ENCODE peak calls at places on chromosomes 7 and 10, in six cellular contexts. D, G, V, Z, I and R are unnamed samples.

GRCh38 chr10:117320050-117320665 is 55.1 kb downstream of the PDZD8 start:
- DNase-seq in I (no peak), D (no peak), Z (no peak), G (no peak), V (peak), R (peak)

GRCh38 chr10:32326680-32327363 is 20.1 kb downstream of the EPC1 start:
- DNase-seq in Z (no peak), G (no peak), I (no peak), V (no peak), D (no peak), R (peak)

GRCh38 chr7:73968511-73968910 is 59.5 kb upstream of the ELN start:
- DNase-seq in I (no peak), Z (no peak), G (no peak), V (no peak), D (no peak), R (no peak)

GRCh38 chr7:27346531-27347260 is 104.1 kb downstream of the EVX1 start:
- DNase-seq in V (peak), I (peak), D (peak), Z (peak), G (no peak), R (no peak)

GRCh38 chr10:21496285-21497176 is 29.0 kb downstream of the SKIDA1 start:
- DNase-seq in V (peak), G (no peak), D (peak), I (peak), Z (peak), R (peak)

GRCh38 chr7:125605241-125605640 is 675.6 kb upstream of the POT1 start:
- DNase-seq in G (no peak), I (no peak), V (no peak), Z (no peak), D (no peak), R (no peak)

GRCh38 chr7:136807598-136807997 is 60.9 kb upstream of the CHRM2 start:
- DNase-seq in D (no peak), Z (no peak), G (no peak), I (no peak), V (no peak), R (no peak)

GRCh38 chr10:57628592-57629284 is 639.0 kb downstream of the IPMK start:
- DNase-seq in V (peak), D (no peak), I (no peak), Z (no peak), G (no peak), R (no peak)

GRCh38 chr7:47153076-47153475 is 428.8 kb downstream of the TNS3 start:
- DNase-seq in Z (no peak), G (no peak), D (no peak), V (peak), I (peak), R (no peak)

GRCh38 chr10:34854147-34854601 is 39.1 kb upstream of the PARD3 start:
- DNase-seq in G (no peak), Z (no peak), I (no peak), D (peak), V (peak), R (no peak)

GRCh38 chr7:130899638-130900401 is 165.8 kb upstream of the KLF14 start:
- DNase-seq in I (peak), G (no peak), D (no peak), V (no peak), Z (peak), R (no peak)

GRCh38 chr10:9189448-9189847 is 1135.0 kb downstream of the GATA3 start:
- DNase-seq in D (no peak), V (no peak), G (no peak), I (no peak), Z (no peak), R (no peak)

GRCh38 chr10:74189999-74190421 is 39.0 kb downstream of the ADK start:
- DNase-seq in Z (no peak), I (no peak), G (no peak), V (peak), D (no peak), R (peak)

GRCh38 chr7:10940748-10941358 is 32.8 kb upstream of the PHF14 start:
- DNase-seq in D (no peak), I (no peak), V (no peak), G (no peak), Z (no peak), R (peak)

GRCh38 chr10:131946321-131946751 is 35.4 kb downstream of the BNIP3 start:
- DNase-seq in I (peak), G (no peak), V (peak), D (no peak), Z (no peak), R (no peak)

GRCh38 chr7:81884817-81885216 is 115.0 kb upstream of the HGF start:
- DNase-seq in D (no peak), I (no peak), V (no peak), Z (no peak), G (no peak), R (no peak)

GRCh38 chr7:4797858-4798705 is 22.7 kb downstream of the AP5Z1 start:
- DNase-seq in G (peak), Z (peak), I (peak), D (peak), V (peak), R (peak)

GRCh38 chr10:86751477-86751876 is 4.9 kb upstream of the BMPR1A start:
- DNase-seq in G (no peak), Z (no peak), I (no peak), D (no peak), V (no peak), R (no peak)

GRCh38 chr7:142587578-142588191 is 161.6 kb upstream of the PRSS1 start:
- DNase-seq in G (no peak), Z (no peak), V (peak), D (no peak), I (peak), R (peak)

GRCh38 chr10:122484276-122485060 is 23.1 kb downstream of the HTRA1 start:
- DNase-seq in V (no peak), D (no peak), G (no peak), Z (no peak), I (no peak), R (no peak)

GRCh38 chr7:468681-469590 is 50.7 kb downstream of the PDGFA start:
- DNase-seq in Z (peak), I (no peak), D (peak), V (no peak), G (no peak), R (no peak)

GRCh38 chr10:79285315-79286185 is 61.7 kb upstream of the PPIF start:
- DNase-seq in I (no peak), V (no peak), G (peak), Z (no peak), D (no peak), R (no peak)

GRCh38 chr10:48803831-48804584 is 119.3 kb downstream of the WDFY4 start:
- DNase-seq in Z (no peak), G (no peak), D (no peak), V (no peak), I (no peak), R (no peak)

GRCh38 chr10:7412482-7413251 is 1.8 kb upstream of the SFMBT2 start:
- DNase-seq in V (peak), G (no peak), D (peak), I (no peak), Z (no peak), R (peak)

GRCh38 chr7:117873056-117873932 is at the start of gene CTTNBP2:
- DNase-seq in I (peak), D (peak), Z (peak), G (no peak), V (peak), R (peak)

GRCh38 chr7:155682484-155682883 is 38.0 kb downstream of the RBM33 start:
- DNase-seq in I (no peak), D (no peak), G (no peak), Z (no peak), V (no peak), R (no peak)

GRCh38 chr10:116538461-116538860 is 7.3 kb upstream of the PNLIP start:
- DNase-seq in G (no peak), I (no peak), V (no peak), D (no peak), Z (no peak), R (no peak)

DNA sequence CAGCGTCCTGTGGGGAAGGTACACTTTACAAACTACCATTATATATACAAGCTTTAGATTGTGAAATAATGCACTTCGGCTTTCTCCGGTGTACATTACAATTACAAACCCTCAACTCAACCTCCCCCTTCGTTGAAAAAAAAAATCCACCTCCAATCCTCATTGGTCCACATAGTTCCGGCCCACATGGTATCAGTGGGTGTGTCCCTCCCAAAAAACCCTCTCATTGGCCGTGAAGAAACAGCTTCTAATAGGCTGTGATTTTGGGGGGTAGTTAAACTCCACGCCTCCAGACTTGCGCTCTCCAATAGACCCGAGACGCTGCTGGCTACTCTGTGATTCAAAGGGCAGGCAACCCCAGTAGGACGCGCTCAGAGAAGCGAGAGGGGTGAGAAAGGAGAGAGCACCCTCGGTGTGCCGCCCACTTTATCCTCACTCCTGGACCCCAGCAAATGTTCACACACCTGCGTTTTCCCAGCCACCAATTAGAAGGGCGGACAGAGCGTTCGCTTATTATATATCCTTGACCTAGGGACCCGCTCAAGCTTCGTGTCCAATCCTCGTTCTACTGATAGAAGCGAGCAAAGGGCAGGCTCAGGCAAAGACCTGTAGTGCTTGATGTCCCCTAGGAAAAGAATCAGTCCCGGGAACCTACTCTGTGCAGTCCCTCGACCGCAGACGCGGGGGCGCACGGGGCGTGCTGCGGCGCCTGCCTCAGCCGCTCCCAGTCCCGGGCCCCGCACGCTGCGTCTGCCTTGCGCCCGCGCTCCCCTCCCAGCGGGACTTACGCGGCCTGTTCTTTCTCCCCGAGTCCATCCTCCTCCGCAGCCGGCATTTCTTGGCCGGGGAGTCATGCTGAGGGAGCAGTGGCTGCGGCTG is 991 bp downstream of the PANK1 start:
- DNase-seq in G (peak), Z (peak), I (peak), V (peak), D (peak), R (peak)
- TF ChIP-seq POLR2A in G (peak), Z (no peak), I (peak), V (peak), D (peak), R (peak)

DNA sequence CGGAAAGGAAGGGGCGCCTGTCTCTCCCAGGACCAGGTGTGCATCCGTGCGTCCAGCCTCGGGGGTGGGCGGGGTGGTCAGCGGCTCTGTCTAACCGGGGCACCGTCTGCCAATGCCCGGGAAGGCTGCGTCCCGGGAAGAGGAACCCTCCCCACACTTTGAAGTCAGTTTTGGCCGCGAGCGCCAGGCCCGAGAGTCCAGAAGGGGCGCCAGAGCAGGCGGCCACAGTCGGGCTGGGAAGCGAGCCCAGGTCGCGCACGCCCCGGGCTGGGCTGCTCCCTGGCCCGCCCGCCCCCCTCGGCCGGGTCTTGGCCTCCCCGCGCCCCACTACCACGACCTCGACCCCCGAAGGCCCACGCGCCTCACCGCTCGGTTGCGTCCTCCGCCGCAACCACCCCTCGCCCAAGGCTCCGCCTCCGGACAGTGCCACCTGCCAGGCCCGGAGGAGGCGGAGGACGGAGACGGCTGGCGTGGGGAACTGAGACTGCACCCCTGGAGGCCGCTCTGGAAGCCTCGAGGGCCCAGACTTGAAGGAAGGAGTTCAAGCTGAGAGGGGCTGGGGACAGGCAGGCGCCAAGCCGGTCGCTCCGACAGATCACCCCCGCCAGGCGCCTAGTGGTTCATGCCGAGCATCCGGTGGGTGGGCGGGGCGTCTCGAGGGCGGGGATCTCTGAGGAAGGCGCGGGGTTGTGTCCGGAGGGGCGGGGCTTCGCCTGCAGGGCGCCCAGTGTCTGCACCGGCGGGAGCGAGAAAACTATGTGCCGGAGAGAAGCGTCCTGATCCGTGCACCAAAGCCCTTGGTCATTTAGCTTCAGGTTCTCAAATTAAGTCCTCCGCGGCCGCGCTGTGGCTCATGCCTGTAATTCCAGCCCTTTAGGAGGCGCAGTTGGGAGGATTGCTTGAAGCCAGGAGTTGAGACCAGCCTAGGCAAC is at the start of gene BRAT1:
- DNase-seq in Z (peak), V (peak), D (peak), I (peak), G (peak), R (peak)
- TF ChIP-seq POLR2A in Z (no peak), V (peak), D (peak), I (peak), G (peak), R (peak)

GRCh38 chr7:13990984-13991790 is 1.7 kb upstream of the ETV1 start:
- DNase-seq in Z (peak), D (peak), V (peak), G (no peak), I (peak), R (peak)
- TF ChIP-seq POLR2A in Z (no peak), D (peak), V (no peak), G (no peak), I (peak), R (no peak)

GRCh38 chr10:29946953-29947700 is 112.3 kb downstream of the JCAD start:
- DNase-seq in D (peak), V (peak), Z (peak), I (peak), G (no peak), R (no peak)
- TF ChIP-seq POLR2A in D (peak), V (no peak), Z (no peak), I (peak), G (no peak), R (no peak)